ENCODE peak calls at places on chromosomes 7 and 10, in six cellular contexts. V, B, T, F, E and M are unnamed samples.

GRCh38 chr10:103513383-103514060 is 20.0 kb downstream of the NEURL1 start:
- DNase-seq in V (no peak), B (no peak), E (no peak), F (no peak), T (peak), M (peak)

GRCh38 chr10:87585565-87586514 is 73.8 kb upstream of the PAPSS2 start:
- DNase-seq in V (no peak), T (no peak), E (no peak), B (no peak), F (no peak), M (no peak)

GRCh38 chr7:26608402-26608801 is 256.0 kb downstream of the SKAP2 start:
- DNase-seq in V (no peak), T (no peak), B (no peak), F (no peak), E (no peak), M (peak)

GRCh38 chr10:46527241-46527811 is 29.1 kb downstream of the GPRIN2 start:
- DNase-seq in E (no peak), T (no peak), F (no peak), B (peak), V (peak), M (peak)

GRCh38 chr10:49011756-49012155 is 72.1 kb upstream of the LRRC18 start:
- DNase-seq in V (no peak), T (no peak), E (no peak), B (no peak), F (no peak), M (no peak)

GRCh38 chr7:98212532-98213041 is 1.3 kb downstream of the BHLHA15 start:
- DNase-seq in V (no peak), B (no peak), E (no peak), T (peak), F (no peak), M (no peak)

GRCh38 chr7:135320277-135320676 is 86.6 kb downstream of the STRA8 start:
- DNase-seq in V (peak), T (peak), B (peak), E (peak), F (peak), M (no peak)

GRCh38 chr10:22849077-22849810 is 78.6 kb upstream of the ARMC3 start:
- DNase-seq in V (peak), B (peak), E (peak), T (no peak), F (peak), M (peak)

GRCh38 chr10:83372646-83373045 is 766.7 kb upstream of the GHITM start:
- DNase-seq in B (no peak), F (no peak), V (no peak), T (no peak), E (no peak), M (no peak)

GRCh38 chr7:983182-984071 is 446 bp downstream of the CYP2W1 start:
- DNase-seq in E (no peak), T (no peak), B (no peak), F (no peak), V (no peak), M (no peak)

GRCh38 chr7:982511-983181 is at the start of gene CYP2W1:
- DNase-seq in F (no peak), B (no peak), E (no peak), T (no peak), V (no peak), M (no peak)

GRCh38 chr7:985915-986741 is 3.1 kb downstream of the CYP2W1 start:
- DNase-seq in F (peak), B (no peak), T (peak), E (no peak), V (no peak), M (no peak)

GRCh38 chr7:985127-985416 is 2.1 kb downstream of the CYP2W1 start:
- DNase-seq in E (no peak), T (no peak), F (no peak), B (no peak), V (no peak), M (no peak)

GRCh38 chr7:984361-985126 is 1.6 kb downstream of the CYP2W1 start:
- DNase-seq in F (no peak), T (no peak), B (no peak), E (no peak), V (no peak), M (no peak)
- H3K4me3 ChIP-seq in F (no peak), T (no peak), B (no peak), E (no peak), V (no peak), M (no peak)

DNA sequence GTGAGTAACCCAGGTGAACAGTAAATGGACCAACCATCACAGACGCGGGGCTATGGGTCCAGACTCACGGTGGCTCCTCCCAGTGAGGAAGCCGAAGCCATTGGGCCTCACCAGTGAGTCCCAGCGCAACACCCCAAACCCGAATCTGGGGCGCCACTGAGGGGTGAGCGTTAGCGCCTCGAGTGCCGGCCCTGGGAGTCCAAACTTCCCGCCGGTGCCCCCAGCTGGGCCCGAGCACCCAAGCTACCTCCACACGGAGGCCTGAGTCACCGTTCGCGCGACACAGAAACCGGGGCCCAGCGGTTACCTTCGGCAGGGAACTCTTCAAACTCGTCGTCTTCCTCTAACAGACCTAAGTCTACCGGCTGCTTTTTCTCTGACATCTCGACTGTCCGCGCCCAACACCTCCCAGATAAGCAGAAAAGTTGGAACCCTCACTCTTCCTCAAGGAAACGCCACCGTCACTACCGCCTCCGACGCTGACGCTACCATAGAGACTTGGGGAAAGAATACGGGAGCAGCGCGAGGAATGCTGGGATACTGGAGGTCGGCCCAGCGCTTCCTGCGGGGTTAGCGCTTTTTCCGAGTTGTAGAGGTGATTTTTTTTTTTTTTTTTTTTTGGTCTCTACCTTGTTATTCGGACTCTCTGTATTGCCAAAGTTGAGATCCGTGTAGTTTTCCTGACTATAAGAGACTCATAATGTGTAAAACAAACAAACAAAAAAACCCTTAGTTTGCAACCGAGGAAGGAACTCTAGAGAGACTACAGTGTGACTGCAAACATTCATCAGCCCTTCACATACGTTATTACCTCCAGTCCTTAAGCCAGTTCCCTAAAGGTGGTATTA is at the start of gene SEM1:
- DNase-seq in F (peak), V (peak), E (peak), B (peak), T (peak), M (peak)
- TF ChIP-seq CTCF in F (no peak), V (no peak), E (no peak), B (no peak), T (peak), M (no peak)

GRCh38 chr10:131978851-131979250 is 2.9 kb downstream of the BNIP3 start:
- DNase-seq in F (no peak), V (no peak), E (no peak), B (no peak), T (no peak), M (no peak)
- H3K4me3 ChIP-seq in F (peak), V (peak), E (peak), B (peak), T (no peak), M (no peak)

GRCh38 chr7:24896031-24896433 is 83.9 kb downstream of the OSBPL3 start:
- DNase-seq in E (no peak), T (no peak), F (no peak), V (no peak), B (no peak), M (no peak)
- TF ChIP-seq CTCF in E (no peak), T (peak), F (no peak), V (no peak), B (no peak), M (no peak)

GRCh38 chr7:67489881-67490280 is 493.2 kb downstream of the TYW1 start:
- DNase-seq in T (no peak), F (no peak), V (no peak), E (no peak), B (no peak), M (no peak)

GRCh38 chr7:67484244-67484751 is 487.7 kb downstream of the TYW1 start:
- DNase-seq in V (peak), E (peak), B (peak), F (peak), T (peak), M (peak)

GRCh38 chr7:67487316-67487715 is 490.7 kb downstream of the TYW1 start:
- DNase-seq in E (no peak), V (no peak), F (no peak), B (no peak), T (no peak), M (no peak)
- H3K4me3 ChIP-seq in E (no peak), V (no peak), F (no peak), B (no peak), T (no peak), M (no peak)